ENCODE peak calls at places on chromosomes 3 and 15, in five cellular contexts. P is psoas muscle, E is GM12878, L is spleen, S is tibial artery. G is an unnamed sample.

GRCh38 chr15:31024330-31024729 is 32.9 kb upstream of the MTMR10 start:
- DNase-seq in P (no peak), E (no peak), L (no peak), S (no peak), G (no peak)

GRCh38 chr3:33372218-33373081 is 67.8 kb downstream of the UBP1 start:
- DNase-seq in P (no peak), E (no peak), L (no peak), S (peak; percentile 41), G (no peak)

GRCh38 chr3:136753112-136753939 is 1.1 kb upstream of the STAG1 start:
- DNase-seq in P (no peak), E (no peak), L (no peak), S (no peak), G (no peak)

GRCh38 chr3:131081224-131081623 is 54.5 kb downstream of the NEK11 start:
- DNase-seq in P (no peak), E (no peak), L (no peak), S (no peak), G (no peak)

GRCh38 chr3:22117751-22118346 is 366.8 kb upstream of the ZNF385D start:
- DNase-seq in P (no peak), E (no peak), L (no peak), S (no peak), G (no peak)

GRCh38 chr3:171811913-171812321 is 1.6 kb upstream of the PLD1 start:
- DNase-seq in P (peak; percentile 33), E (no peak), L (no peak), S (peak; percentile 47), G (no peak)

GRCh38 chr15:92906563-92907081 is 6.5 kb downstream of the CHD2 start:
- DNase-seq in P (no peak), E (no peak), L (no peak), S (no peak), G (no peak)

GRCh38 chr3:99191186-99191585 is 289.7 kb upstream of the DCBLD2 start:
- DNase-seq in P (no peak), E (no peak), L (no peak), S (no peak), G (no peak)

GRCh38 chr3:97009427-97010019 is 195.1 kb downstream of the EPHA6 start:
- DNase-seq in P (no peak), E (no peak), L (no peak), S (no peak), G (no peak)

GRCh38 chr3:21457084-21457483 is 293.9 kb downstream of the ZNF385D start:
- DNase-seq in P (no peak), E (no peak), L (no peak), S (no peak), G (no peak)

GRCh38 chr3:144491333-144491732 is 519.7 kb downstream of the DIPK2A start:
- DNase-seq in P (no peak), E (no peak), L (no peak), S (no peak), G (no peak)

GRCh38 chr15:100877551-100877950 is 2.1 kb upstream of the ALDH1A3 start:
- DNase-seq in P (no peak), E (no peak), L (no peak), S (no peak), G (no peak)

GRCh38 chr3:713225-713624 is 379.6 kb upstream of the CNTN6 start:
- DNase-seq in P (no peak), E (no peak), L (no peak), S (no peak), G (no peak)

GRCh38 chr3:135864060-135864459 is 101.5 kb upstream of the PPP2R3A start:
- DNase-seq in P (no peak), E (no peak), L (no peak), S (no peak), G (no peak)

GRCh38 chr3:149615731-149616221 is 42.0 kb downstream of the WWTR1 start:
- DNase-seq in P (no peak), E (no peak), L (no peak), S (no peak), G (no peak)

GRCh38 chr3:121096968-121097367 is 189.0 kb downstream of the STXBP5L start:
- DNase-seq in P (no peak), E (no peak), L (no peak), S (no peak), G (no peak)

GRCh38 chr3:133532951-133533350 is 40.5 kb upstream of the CDV3 start:
- DNase-seq in P (no peak), E (no peak), L (no peak), S (no peak), G (no peak)

GRCh38 chr3:117751691-117752090 is 1042.1 kb downstream of the TUSC7 start:
- DNase-seq in P (no peak), E (no peak), L (no peak), S (no peak), G (no peak)

GRCh38 chr3:100257601-100258000 is 3.2 kb upstream of the TBC1D23 start:
- DNase-seq in P (no peak), E (no peak), L (no peak), S (no peak), G (no peak)

GRCh38 chr3:135216659-135217058 is 421.6 kb downstream of the EPHB1 start:
- DNase-seq in P (no peak), E (no peak), L (no peak), S (no peak), G (no peak)

GRCh38 chr15:33722673-33723015 is 245.7 kb upstream of the CHRM5 start:
- DNase-seq in P (no peak), E (no peak), L (no peak), S (no peak), G (no peak)

GRCh38 chr3:63955036-63955650 is 43.0 kb upstream of the SCAANT1 start:
- DNase-seq in P (no peak), E (no peak), L (no peak), S (no peak), G (no peak)

GRCh38 chr15:98690272-98690671 is 41.9 kb downstream of the IGF1R start:
- DNase-seq in P (no peak), E (no peak), L (no peak), S (no peak), G (no peak)

GRCh38 chr15:55738715-55739114 is 4.2 kb downstream of the PRTG start:
- DNase-seq in P (no peak), E (no peak), L (no peak), S (no peak), G (no peak)

GRCh38 chr3:162612991-162613390 is 1116.4 kb downstream of the OTOL1 start:
- DNase-seq in P (no peak), E (no peak), L (no peak), S (no peak), G (no peak)

GRCh38 chr15:88653200-88654064 is 14.6 kb downstream of the ISG20 start:
- DNase-seq in P (no peak), E (no peak), L (peak; percentile 66), S (no peak), G (peak; percentile 86)
- H3K36me3 ChIP-seq in P (no peaks in the 10 kb centered on the region), E (peaks cover 11% of the 10 kb centered on the region), L (no peaks in the 10 kb centered on the region), S (no peaks in the 10 kb centered on the region), G (no peaks in the 10 kb centered on the region)

DNA sequence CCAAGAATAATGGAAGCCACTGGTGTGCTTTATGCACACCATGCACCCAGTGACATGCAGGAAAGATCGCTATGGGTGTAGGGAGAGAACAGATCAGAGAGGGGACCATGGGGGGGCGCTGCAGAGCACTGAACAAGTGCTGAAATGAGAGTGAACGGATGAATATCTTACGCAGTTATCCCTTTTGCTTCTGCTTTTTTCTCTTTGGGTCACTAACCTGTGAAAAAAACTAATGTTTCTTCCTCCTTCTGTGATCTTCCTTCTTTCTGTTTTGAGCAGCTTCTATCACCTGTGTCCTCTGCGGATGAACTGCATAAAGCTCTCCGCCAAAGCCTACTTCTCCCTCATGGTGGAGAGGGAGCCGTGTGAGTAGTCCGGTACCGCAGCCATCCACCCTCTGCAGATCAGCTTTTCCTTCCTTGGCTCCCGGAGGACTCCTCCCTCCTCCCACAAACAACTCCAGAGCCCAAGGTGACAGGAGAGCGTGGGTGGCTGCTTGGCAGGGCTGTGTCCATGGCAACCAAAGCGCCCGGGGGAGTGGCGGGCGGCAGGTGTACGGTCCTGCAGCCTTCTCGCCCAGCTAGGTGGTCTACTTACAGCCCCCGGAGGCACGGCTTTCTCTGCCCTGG is 106.2 kb downstream of the DGKG start:
- DNase-seq in P (no peak), E (no peak), L (peak; percentile 85), S (no peak), G (no peak)
- TF ChIP-seq CTCF in P (no peak), E (peak; percentile 41), L (peak; percentile 40), S (no peak), G (peak; percentile 32)

GRCh38 chr3:52458770-52459540 is 3.6 kb downstream of the NISCH start:
- DNase-seq in P (no peak), E (peak; percentile 27), L (no peak), S (no peak), G (no peak)
- H3K36me3 ChIP-seq in P (peaks cover 64% of the 10 kb centered on the region), E (peaks cover 17% of the 10 kb centered on the region), L (peaks cover 27% of the 10 kb centered on the region), S (peaks cover 27% of the 10 kb centered on the region), G (peaks cover 25% of the 10 kb centered on the region)

DNA sequence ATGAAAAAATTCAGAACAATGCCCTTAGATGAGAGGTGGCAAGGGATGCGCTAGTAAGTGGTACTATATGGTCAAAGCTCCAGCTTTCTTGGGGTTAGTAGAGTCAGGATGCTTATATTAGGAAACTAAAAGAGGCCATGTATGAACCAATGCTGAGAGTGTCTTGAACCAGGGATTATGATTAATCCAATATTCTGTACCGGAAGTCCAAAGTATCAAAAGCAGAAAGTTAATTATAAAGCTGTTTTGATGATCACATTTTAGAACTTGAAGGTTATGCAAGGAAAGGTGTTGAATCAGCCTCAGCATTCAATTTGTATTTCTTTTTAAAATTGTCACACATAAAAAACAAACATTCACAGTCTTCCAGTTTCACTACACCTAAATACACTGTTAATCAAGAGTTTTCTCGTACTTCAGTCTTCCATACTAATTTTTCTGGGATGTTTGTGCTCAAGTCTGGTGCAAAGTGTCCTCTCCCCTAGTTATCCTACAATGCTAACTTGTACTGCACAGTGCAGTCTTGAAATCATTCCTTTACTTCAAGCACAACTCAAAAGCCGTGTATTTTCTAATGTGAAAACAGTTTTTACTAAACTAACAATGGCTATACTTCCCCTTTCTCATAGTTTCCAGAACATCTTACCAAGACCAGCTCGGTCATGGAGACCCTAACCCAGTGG is 10.7 kb upstream of the FAH start:
- DNase-seq in P (no peak), E (no peak), L (no peak), S (no peak), G (no peak)
- TF ChIP-seq CTCF in P (no peak), E (no peak), L (no peak), S (no peak), G (no peak)

GRCh38 chr3:10311710-10312109 is 9.2 kb downstream of the SEC13 start:
- DNase-seq in P (no peak), E (no peak), L (no peak), S (no peak), G (no peak)
- H3K36me3 ChIP-seq in P (peaks cover 96% of the 10 kb centered on the region), E (peaks cover 51% of the 10 kb centered on the region), L (peaks cover 75% of the 10 kb centered on the region), S (peaks cover 92% of the 10 kb centered on the region), G (peaks cover 54% of the 10 kb centered on the region)

G was measured in esophagus muscularis mucosa.